ENCODE peak calls at places on chromosomes 6 and 20, in nine cellular contexts. One of them, this sample, is unnamed.

GRCh38 chr6:142695016-142695415 is 250.0 kb downstream of the HIVEP2 start:
- DNase-seq in AML-193: no peak
- DNase-seq in A549: no peak
- DNase-seq in CD14-positive monocyte: no peak
- DNase-seq in astrocyte of the spinal cord: peak; percentile 24
- DNase-seq in NCI-H345: no peak
- DNase-seq in midbrain: no peak
- DNase-seq in RPMI7951: no peak
- DNase-seq in hypothalamus: no peak
- DNase-seq in this sample: no peak

GRCh38 chr20:31740208-31740607 is 1.1 kb downstream of the TPX2 start:
- DNase-seq in AML-193: no peak
- DNase-seq in A549: no peak
- DNase-seq in CD14-positive monocyte: no peak
- DNase-seq in astrocyte of the spinal cord: peak; percentile 58
- DNase-seq in NCI-H345: no peak
- DNase-seq in midbrain: no peak
- DNase-seq in RPMI7951: peak; percentile 67
- DNase-seq in hypothalamus: no peak
- DNase-seq in this sample: no peak

GRCh38 chr20:32628960-32629530 is 43.9 kb upstream of the NOL4L start:
- DNase-seq in AML-193: no peak
- DNase-seq in A549: no peak
- DNase-seq in CD14-positive monocyte: no peak
- DNase-seq in astrocyte of the spinal cord: no peak
- DNase-seq in NCI-H345: peak; percentile 53
- DNase-seq in midbrain: no peak
- DNase-seq in RPMI7951: no peak
- DNase-seq in hypothalamus: no peak
- DNase-seq in this sample: no peak

GRCh38 chr6:39322306-39322850 is at the start of gene KCNK16:
- DNase-seq in AML-193: no peak
- DNase-seq in A549: no peak
- DNase-seq in CD14-positive monocyte: no peak
- DNase-seq in astrocyte of the spinal cord: no peak
- DNase-seq in NCI-H345: peak; percentile 47
- DNase-seq in midbrain: no peak
- DNase-seq in RPMI7951: no peak
- DNase-seq in hypothalamus: no peak
- DNase-seq in this sample: no peak

GRCh38 chr6:22079788-22080187 is 217.0 kb downstream of the PRL start:
- DNase-seq in AML-193: no peak
- DNase-seq in A549: no peak
- DNase-seq in CD14-positive monocyte: no peak
- DNase-seq in astrocyte of the spinal cord: peak; percentile 61
- DNase-seq in NCI-H345: no peak
- DNase-seq in midbrain: no peak
- DNase-seq in RPMI7951: peak; percentile 21
- DNase-seq in hypothalamus: no peak
- DNase-seq in this sample: no peak

GRCh38 chr6:92647630-92648029 is 771.7 kb downstream of the EPHA7 start:
- DNase-seq in AML-193: no peak
- DNase-seq in A549: no peak
- DNase-seq in CD14-positive monocyte: no peak
- DNase-seq in astrocyte of the spinal cord: no peak
- DNase-seq in NCI-H345: no peak
- DNase-seq in midbrain: no peak
- DNase-seq in RPMI7951: no peak
- DNase-seq in hypothalamus: no peak
- DNase-seq in this sample: no peak

GRCh38 chr20:48278961-48279481 is 493.7 kb upstream of the SULF2 start:
- DNase-seq in AML-193: no peak
- DNase-seq in A549: no peak
- DNase-seq in CD14-positive monocyte: no peak
- DNase-seq in astrocyte of the spinal cord: no peak
- DNase-seq in NCI-H345: no peak
- DNase-seq in midbrain: no peak
- DNase-seq in RPMI7951: no peak
- DNase-seq in hypothalamus: no peak
- DNase-seq in this sample: no peak

GRCh38 chr20:40835321-40835720 is 146.3 kb upstream of the MAFB start:
- DNase-seq in AML-193: no peak
- DNase-seq in A549: no peak
- DNase-seq in CD14-positive monocyte: no peak
- DNase-seq in astrocyte of the spinal cord: no peak
- DNase-seq in NCI-H345: no peak
- DNase-seq in midbrain: no peak
- DNase-seq in RPMI7951: no peak
- DNase-seq in hypothalamus: no peak
- DNase-seq in this sample: no peak

GRCh38 chr20:63553933-63554290 is at the start of gene FNDC11:
- DNase-seq in AML-193: no peak
- DNase-seq in A549: no peak
- DNase-seq in CD14-positive monocyte: no peak
- DNase-seq in astrocyte of the spinal cord: peak; percentile 10
- DNase-seq in NCI-H345: peak; percentile 55
- DNase-seq in midbrain: no peak
- DNase-seq in RPMI7951: peak; percentile 55
- DNase-seq in hypothalamus: no peak
- DNase-seq in this sample: peak; percentile 49

GRCh38 chr6:169784941-169785340 is 33.5 kb downstream of the ERMARD start:
- DNase-seq in AML-193: no peak
- DNase-seq in A549: no peak
- DNase-seq in CD14-positive monocyte: no peak
- DNase-seq in astrocyte of the spinal cord: no peak
- DNase-seq in NCI-H345: no peak
- DNase-seq in midbrain: no peak
- DNase-seq in RPMI7951: no peak
- DNase-seq in hypothalamus: no peak
- DNase-seq in this sample: no peak

GRCh38 chr6:6177754-6178153 is 142.7 kb downstream of the F13A1 start:
- DNase-seq in AML-193: no peak
- DNase-seq in A549: no peak
- DNase-seq in CD14-positive monocyte: no peak
- DNase-seq in astrocyte of the spinal cord: no peak
- DNase-seq in NCI-H345: no peak
- DNase-seq in midbrain: no peak
- DNase-seq in RPMI7951: no peak
- DNase-seq in hypothalamus: no peak
- DNase-seq in this sample: no peak

This sample was measured in effector CD8-positive, alpha-beta T cell.